ENCODE peak calls at places on chromosomes 12 and 14, in five cellular contexts. N, A, T, Z and R are unnamed samples.

GRCh38 chr12:16030729-16031128 is 119.6 kb downstream of the DERA start:
- DNase-seq in A (no peak), Z (no peak), T (no peak), N (no peak), R (no peak)

GRCh38 chr14:65824285-65824977 is 411.9 kb downstream of the FUT8 start:
- DNase-seq in A (peak), N (peak), Z (peak), T (peak), R (peak)

GRCh38 chr12:25981597-25981996 is 23.1 kb downstream of the RASSF8 start:
- DNase-seq in N (no peak), T (no peak), Z (no peak), A (no peak), R (no peak)

GRCh38 chr14:65229431-65230286 is 127.3 kb upstream of the MAX start:
- DNase-seq in A (peak), T (peak), Z (no peak), N (no peak), R (no peak)

GRCh38 chr12:66552753-66553152 is 126.1 kb downstream of the GRIP1 start:
- DNase-seq in N (no peak), T (no peak), Z (no peak), A (peak), R (no peak)

GRCh38 chr14:77923131-77923933 is 123.4 kb downstream of the ADCK1 start:
- DNase-seq in A (no peak), Z (no peak), T (no peak), N (no peak), R (no peak)

GRCh38 chr14:52042371-52043037 is 26.4 kb downstream of the NID2 start:
- DNase-seq in Z (no peak), N (no peak), A (no peak), T (no peak), R (no peak)

GRCh38 chr12:75550401-75550851 is 39.0 kb upstream of the KRR1 start:
- DNase-seq in N (no peak), T (no peak), A (no peak), Z (no peak), R (no peak)

GRCh38 chr12:95195122-95195521 is 22.1 kb downstream of the FGD6 start:
- DNase-seq in N (no peak), A (no peak), Z (no peak), T (no peak), R (no peak)

GRCh38 chr14:105070760-105071137 is 5.5 kb upstream of the GPR132 start:
- DNase-seq in T (no peak), A (no peak), Z (no peak), N (no peak), R (no peak)

GRCh38 chr14:35932136-35932535 is 106.0 kb downstream of the BRMS1L start:
- DNase-seq in A (no peak), N (no peak), Z (no peak), T (no peak), R (no peak)

GRCh38 chr12:6644903-6645302 is 2.3 kb downstream of the ACRBP start:
- DNase-seq in T (no peak), A (no peak), N (no peak), Z (no peak), R (no peak)

GRCh38 chr14:102795060-102795925 is 18.0 kb downstream of the TRAF3 start:
- DNase-seq in T (peak), A (peak), Z (no peak), N (peak), R (no peak)

GRCh38 chr14:58752782-58753181 is 115.0 kb downstream of the DACT1 start:
- DNase-seq in T (no peak), N (peak), A (no peak), Z (no peak), R (no peak)

GRCh38 chr12:56104815-56105476 is 587 bp downstream of the PA2G4 start:
- DNase-seq in N (no peak), T (no peak), Z (no peak), A (peak), R (no peak)

GRCh38 chr12:58416211-58416610 is 474.8 kb downstream of the ATP23 start:
- DNase-seq in Z (no peak), T (peak), N (no peak), A (peak), R (no peak)